ENCODE peak calls at places on chromosome 16, in six cellular contexts. O, E, I, H, N and C are unnamed samples.

GRCh38 chr16:79792952-79793351 is 192.4 kb upstream of the MAF start:
- DNase-seq in I (no peak), H (no peak), N (no peak), E (no peak), O (no peak), C (no peak)

GRCh38 chr16:57888128-57888527 is 82.8 kb downstream of the CNGB1 start:
- DNase-seq in O (no peak), N (no peak), I (no peak), E (no peak), H (no peak), C (no peak)

GRCh38 chr16:78237856-78238255 is 138.4 kb downstream of the WWOX start:
- DNase-seq in N (no peak), I (no peak), E (no peak), O (no peak), H (no peak), C (no peak)

GRCh38 chr16:9447195-9447551 is 355.7 kb downstream of the HAPSTR1 start:
- DNase-seq in O (peak), H (no peak), N (no peak), E (no peak), I (peak), C (no peak)

GRCh38 chr16:4347765-4348509 is 3.2 kb downstream of the PAM16 start:
- DNase-seq in O (peak), I (no peak), H (no peak), E (no peak), N (no peak), C (no peak)

GRCh38 chr16:8581923-8582580 is 8.3 kb downstream of the TMEM114 start:
- DNase-seq in I (no peak), N (no peak), E (no peak), O (no peak), H (peak), C (no peak)

GRCh38 chr16:56262148-56262878 is 71.0 kb downstream of the GNAO1 start:
- DNase-seq in O (no peak), N (no peak), E (no peak), H (no peak), I (no peak), C (no peak)

GRCh38 chr16:46586011-46586577 is 35.1 kb downstream of the SHCBP1 start:
- DNase-seq in O (no peak), N (no peak), I (no peak), H (no peak), E (no peak), C (no peak)

GRCh38 chr16:49492090-49492801 is 118.6 kb downstream of the C16orf78 start:
- DNase-seq in H (no peak), O (peak), I (peak), E (peak), N (no peak), C (peak)

GRCh38 chr16:83098536-83098935 is 471.8 kb downstream of the CDH13 start:
- DNase-seq in O (no peak), I (no peak), E (no peak), H (no peak), N (no peak), C (no peak)

GRCh38 chr16:69166221-69166833 is 20.6 kb upstream of the SNTB2 start:
- DNase-seq in E (no peak), I (no peak), O (no peak), N (peak), H (peak), C (no peak)

GRCh38 chr16:48405907-48406306 is 20.7 kb upstream of the SIAH1 start:
- DNase-seq in N (no peak), H (no peak), O (no peak), I (no peak), E (no peak), C (no peak)

GRCh38 chr16:4309833-4310266 is 6.0 kb upstream of the GLIS2 start:
- DNase-seq in I (peak), N (peak), O (peak), E (peak), H (peak), C (peak)

GRCh38 chr16:57844416-57845030 is 42.2 kb upstream of the KIFC3 start:
- DNase-seq in I (no peak), H (no peak), N (no peak), O (no peak), E (no peak), C (no peak)

GRCh38 chr16:75377971-75378386 is 55.3 kb downstream of the CFDP1 start:
- DNase-seq in I (no peak), E (peak), O (no peak), N (peak), H (peak), C (peak)

GRCh38 chr16:30651124-30652004 is 604 bp downstream of the PRR14 start:
- DNase-seq in E (peak), N (peak), I (peak), O (peak), H (peak), C (peak)

GRCh38 chr16:46629331-46629843 is 8.2 kb upstream of the SHCBP1 start:
- DNase-seq in N (peak), O (no peak), I (no peak), H (peak), E (peak), C (no peak)

GRCh38 chr16:15770107-15770506 is 86.7 kb downstream of the MYH11 start:
- DNase-seq in O (no peak), I (no peak), N (no peak), E (no peak), H (peak), C (no peak)

GRCh38 chr16:16143941-16144340 is 79.4 kb downstream of the ABCC6 start:
- DNase-seq in H (no peak), E (no peak), O (no peak), I (no peak), N (no peak), C (no peak)

GRCh38 chr16:87461466-87461975 is 31.3 kb downstream of the ZCCHC14 start:
- DNase-seq in H (no peak), O (peak), I (peak), E (peak), N (no peak), C (peak)

DNA sequence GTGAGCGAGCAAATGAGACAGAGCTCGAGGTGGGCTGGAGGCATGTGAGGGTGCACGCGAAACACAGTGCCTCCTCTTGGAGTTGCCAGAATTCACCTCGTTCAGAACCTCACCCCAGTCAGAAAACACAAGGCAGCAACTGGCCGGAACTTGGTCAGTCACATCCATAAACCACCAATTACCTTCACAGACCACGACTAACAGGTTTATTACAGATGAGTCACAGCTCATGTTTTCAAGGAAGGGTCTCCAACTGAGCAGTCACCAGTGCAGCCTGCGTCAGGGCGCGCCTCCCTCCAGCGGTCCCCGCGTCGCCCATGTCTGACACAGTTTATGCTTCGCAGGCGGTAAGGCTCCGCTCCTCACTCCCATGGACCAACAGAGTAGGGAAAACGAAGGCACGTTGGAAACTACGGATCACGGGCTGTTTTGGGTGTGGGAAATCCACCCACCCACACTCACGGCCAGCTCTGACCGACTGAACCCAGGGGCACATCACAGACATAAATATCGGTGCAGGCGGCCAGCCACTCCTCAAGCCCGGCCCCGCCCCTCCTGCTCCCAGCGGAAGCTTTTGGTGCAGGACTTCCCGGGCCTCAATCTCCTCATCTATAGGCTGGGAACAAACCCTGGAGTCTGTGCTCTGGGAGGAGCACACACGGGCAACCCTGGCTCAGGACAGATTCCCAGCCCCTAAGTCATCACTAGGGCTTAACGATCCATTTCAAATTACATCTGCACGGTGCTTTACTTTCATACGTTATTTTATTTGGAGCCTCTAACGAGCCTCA is 126.2 kb downstream of the ZNF778 start:
- DNase-seq in E (no peak), O (no peak), I (no peak), H (no peak), N (peak), C (no peak)
- TF ChIP-seq CTCF in E (no peak), O (no peak), I (no peak), H (no peak), N (no peak), C (no peak)

GRCh38 chr16:86045601-86045971 is 146.6 kb downstream of the IRF8 start:
- DNase-seq in H (no peak), I (no peak), O (no peak), E (no peak), N (no peak), C (no peak)

GRCh38 chr16:86044881-86045600 is 146.1 kb downstream of the IRF8 start:
- DNase-seq in H (no peak), O (peak), I (no peak), N (no peak), E (no peak), C (no peak)

GRCh38 chr16:86046026-86046713 is 147.2 kb downstream of the IRF8 start:
- DNase-seq in H (no peak), N (no peak), E (no peak), O (no peak), I (no peak), C (no peak)

GRCh38 chr16:86042996-86043725 is 144.2 kb downstream of the IRF8 start:
- DNase-seq in I (no peak), O (no peak), E (no peak), N (no peak), H (no peak), C (no peak)

GRCh38 chr16:86044241-86044671 is 145.3 kb downstream of the IRF8 start:
- DNase-seq in E (peak), O (peak), H (peak), N (peak), I (no peak), C (peak)
- TF ChIP-seq CTCF in E (peak), O (no peak), H (peak), N (peak), I (peak), C (peak)

GRCh38 chr16:50674831-50675230 is 6.3 kb downstream of the SNX20 start:
- DNase-seq in N (no peak), H (no peak), E (no peak), O (no peak), I (no peak), C (no peak)

GRCh38 chr16:50679266-50679665 is 1.8 kb downstream of the SNX20 start:
- DNase-seq in H (no peak), I (no peak), E (no peak), N (no peak), O (no peak), C (no peak)

GRCh38 chr16:50676684-50677225 is 4.4 kb downstream of the SNX20 start:
- DNase-seq in E (no peak), I (no peak), O (no peak), H (no peak), N (no peak), C (no peak)

GRCh38 chr16:50675686-50676610 is 5.2 kb downstream of the SNX20 start:
- DNase-seq in N (no peak), E (no peak), O (no peak), H (no peak), I (no peak), C (no peak)

DNA sequence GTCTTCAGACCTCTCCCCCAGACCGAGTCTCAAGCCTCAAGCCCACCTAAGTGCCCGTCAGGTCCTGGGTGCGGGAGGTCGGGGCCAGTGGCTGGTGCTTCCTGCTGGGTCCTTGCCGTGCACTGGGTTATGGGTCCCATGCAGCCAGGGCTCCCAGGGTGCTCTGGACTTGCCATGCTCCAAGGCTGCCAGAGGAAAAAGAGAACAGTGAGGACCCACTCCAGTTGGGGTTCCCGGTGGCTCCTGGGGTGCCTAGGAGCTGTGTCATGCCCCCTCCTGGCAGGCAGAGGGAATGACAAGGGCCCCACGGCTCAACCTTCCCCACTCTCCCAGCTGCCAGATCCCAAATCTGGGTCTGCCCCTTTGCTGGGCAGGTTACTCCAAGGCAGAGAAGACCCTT is 3.8 kb downstream of the SNX20 start:
- DNase-seq in O (no peak), N (no peak), E (peak), H (no peak), I (no peak), C (no peak)
- TF ChIP-seq CTCF in O (no peak), N (peak), E (peak), H (peak), I (peak), C (peak)

GRCh38 chr16:3304370-3304769 is 860 bp downstream of the TIGD7 start:
- DNase-seq in E (no peak), I (no peak), H (no peak), O (no peak), N (no peak), C (no peak)

GRCh38 chr16:3306078-3306477 is 781 bp downstream of the ZNF75A start:
- DNase-seq in O (no peak), E (no peak), I (no peak), H (no peak), N (no peak), C (no peak)

GRCh38 chr16:3305109-3306068 is at the start of the genes TIGD7 and ZNF75A:
- DNase-seq in E (peak), N (peak), H (peak), O (peak), I (peak), C (peak)
- TF ChIP-seq CTCF in E (no peak), N (no peak), H (no peak), O (no peak), I (peak), C (peak)

DNA sequence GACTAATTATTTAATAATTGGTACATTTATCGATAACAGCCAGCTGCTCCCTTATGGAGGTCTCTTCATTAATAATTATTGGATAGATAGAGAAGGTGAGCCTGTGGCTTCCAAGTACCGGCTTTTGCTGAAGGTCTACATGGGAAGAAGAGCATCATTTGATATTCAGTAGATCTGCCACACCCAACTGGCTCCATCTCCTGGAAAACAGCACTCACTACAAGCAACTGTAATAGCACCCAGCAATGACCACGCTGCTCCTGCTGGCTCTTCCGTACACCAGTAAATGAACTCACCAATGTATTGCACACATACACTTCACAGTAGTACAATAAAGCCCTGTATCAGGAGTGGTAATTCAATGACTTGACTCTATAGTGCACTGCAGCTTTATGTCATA is 19.5 kb downstream of the MARVELD3 start:
- DNase-seq in I (no peak), N (peak), O (no peak), H (peak), E (peak), C (no peak)
- TF ChIP-seq CTCF in I (peak), N (peak), O (no peak), H (peak), E (peak), C (peak)

DNA sequence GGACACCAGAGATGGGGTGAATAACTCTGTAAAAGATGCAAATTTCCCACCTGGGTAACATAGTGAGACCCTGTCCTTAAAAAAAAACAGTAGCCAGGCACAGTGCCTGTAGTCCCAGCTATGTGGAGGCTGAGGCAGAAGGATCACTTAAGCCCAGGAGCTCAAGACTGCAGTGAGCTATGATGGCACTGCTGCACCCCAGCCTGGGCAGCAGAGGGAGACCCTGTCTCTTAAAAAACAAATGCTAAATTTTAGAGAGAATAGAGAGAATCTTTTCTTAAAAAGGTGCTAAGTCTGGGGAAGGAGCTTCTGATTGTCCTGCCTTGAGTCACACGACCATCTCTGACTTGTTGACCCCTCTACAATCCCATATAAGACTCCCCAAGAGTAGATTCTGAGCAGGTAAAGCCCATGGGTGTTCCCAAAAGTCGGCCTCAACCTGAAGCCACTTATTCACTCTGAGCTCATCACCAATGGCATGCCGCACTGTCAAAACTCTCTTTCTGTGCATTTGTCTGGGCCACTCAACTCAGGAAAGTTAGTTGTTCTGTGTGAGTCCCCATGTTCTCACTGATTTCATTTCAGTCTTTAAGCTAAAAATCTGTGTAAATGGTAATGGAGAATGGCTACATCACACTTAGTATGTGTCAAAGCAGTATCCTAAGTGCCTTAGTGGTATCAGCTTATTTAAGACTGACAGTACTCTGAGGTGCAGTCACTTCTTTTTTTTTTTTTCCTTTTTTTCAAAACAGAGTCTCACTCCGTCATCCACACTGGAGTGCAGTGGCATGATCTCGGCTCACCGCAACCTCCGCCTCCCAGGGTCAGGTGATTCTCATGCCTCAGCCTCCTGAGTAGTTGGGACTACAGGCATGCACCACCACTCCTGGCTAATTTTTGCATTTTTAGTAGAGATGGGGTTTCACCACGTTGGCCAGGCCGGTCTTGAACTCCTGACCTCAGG is 41.6 kb downstream of the PRKCB start:
- DNase-seq in N (no peak), E (no peak), O (no peak), H (no peak), I (no peak), C (no peak)
- TF ChIP-seq CTCF in N (no peak), E (peak), O (no peak), H (no peak), I (no peak), C (no peak)